ENCODE peak calls at places on chromosome 5, in eight cellular contexts. Z is hepatocyte, F is K562, G is GM12878, I is OCI-LY7, B is H9, K is fibroblast of lung, L is PC-3. H is an unnamed sample.

GRCh38 chr5:172150514-172151425 is 37.3 kb downstream of the STK10 start:
- DNase-seq in Z (no peak), F (peak; percentile 54), G (no peak), I (no peak), B (no peak), K (peak; percentile 21), L (no peak), H (no peak)

GRCh38 chr5:128062172-128062746 is 21.3 kb upstream of the SLC12A2 start:
- DNase-seq in Z (no peak), F (no peak), G (no peak), I (no peak), B (no peak), K (peak; percentile 85), L (peak; percentile 58), H (peak; percentile 85)

GRCh38 chr5:140213370-140213983 is 38.5 kb downstream of the CYSTM1 start:
- DNase-seq in Z (no peak), F (no peak), G (no peak), I (no peak), B (no peak), K (no peak), L (no peak), H (no peak)

GRCh38 chr5:75611324-75612210 is at the start of gene ANKDD1B:
- DNase-seq in Z (peak; percentile 55), F (no peak), G (no peak), I (no peak), B (peak; percentile 66), K (peak; percentile 64), L (peak; percentile 83), H (peak; percentile 39)

GRCh38 chr5:134007581-134008256 is 2.9 kb upstream of the VDAC1 start:
- DNase-seq in Z (no peak), F (peak; percentile 62), G (no peak), I (no peak), B (peak; percentile 86), K (peak; percentile 34), L (no peak), H (no peak)

GRCh38 chr5:68320094-68320986 is 104.8 kb downstream of the PIK3R1 start:
- DNase-seq in Z (no peak), F (peak; percentile 77), G (no peak), I (no peak), B (no peak), K (no peak), L (peak; percentile 7), H (no peak)

GRCh38 chr5:111929892-111930291 is 172.9 kb upstream of the NREP start:
- DNase-seq in Z (peak; percentile 18), F (no peak), G (no peak), I (no peak), B (no peak), K (peak; percentile 95), L (peak; percentile 83), H (peak; percentile 93)

GRCh38 chr5:27341342-27341741 is 303.0 kb upstream of the CDH9 start:
- DNase-seq in Z (no peak), F (no peak), G (no peak), I (no peak), B (no peak), K (no peak), L (no peak), H (no peak)

GRCh38 chr5:106894964-106895363 is 775.8 kb downstream of the EFNA5 start:
- DNase-seq in Z (no peak), F (no peak), G (no peak), I (no peak), B (no peak), K (peak; percentile 52), L (no peak), H (peak; percentile 30)

GRCh38 chr5:78353520-78353919 is 6.9 kb upstream of the SCAMP1 start:
- DNase-seq in Z (no peak), F (no peak), G (no peak), I (no peak), B (no peak), K (no peak), L (no peak), H (no peak)

GRCh38 chr5:110872963-110873362 is 134.2 kb downstream of the SLC25A46 start:
- DNase-seq in Z (no peak), F (no peak), G (no peak), I (no peak), B (no peak), K (no peak), L (no peak), H (no peak)

GRCh38 chr5:138559937-138560336 is 15.3 kb downstream of the HSPA9 start:
- DNase-seq in Z (peak; percentile 15), F (no peak), G (no peak), I (no peak), B (peak; percentile 6), K (no peak), L (peak; percentile 23), H (no peak)

GRCh38 chr5:12214631-12215030 is 310.4 kb upstream of the CTNND2 start:
- DNase-seq in Z (no peak), F (no peak), G (no peak), I (no peak), B (no peak), K (peak; percentile 31), L (peak; percentile 69), H (peak; percentile 1)

GRCh38 chr5:175534070-175534932 is 55.9 kb downstream of the SFXN1 start:
- DNase-seq in Z (peak; percentile 94), F (peak; percentile 84), G (peak; percentile 13), I (no peak), B (peak; percentile 93), K (peak; percentile 74), L (peak; percentile 78), H (peak; percentile 66)

GRCh38 chr5:136123236-136123768 is 9.3 kb upstream of the SMAD5 start:
- DNase-seq in Z (peak; percentile 72), F (no peak), G (no peak), I (no peak), B (no peak), K (peak; percentile 34), L (peak; percentile 90), H (peak; percentile 97)

GRCh38 chr5:94503677-94504076 is 114.7 kb downstream of the KIAA0825 start:
- DNase-seq in Z (no peak), F (no peak), G (no peak), I (no peak), B (no peak), K (no peak), L (no peak), H (no peak)

GRCh38 chr5:172029876-172030275 is 23.4 kb upstream of the FBXW11 start:
- DNase-seq in Z (no peak), F (no peak), G (no peak), I (no peak), B (no peak), K (no peak), L (no peak), H (no peak)

GRCh38 chr5:157744055-157745011 is 821 bp downstream of the LSM11 start:
- DNase-seq in Z (no peak), F (peak; percentile 73), G (no peak), I (peak; percentile 71), B (no peak), K (peak; percentile 13), L (peak; percentile 37), H (no peak)

GRCh38 chr5:59328801-59329296 is 564.7 kb downstream of the PDE4D start:
- DNase-seq in Z (peak; percentile 35), F (no peak), G (no peak), I (no peak), B (no peak), K (peak; percentile 87), L (no peak), H (peak; percentile 25)

GRCh38 chr5:141362719-141363118 is 1.2 kb upstream of the PCDHGA5 start:
- DNase-seq in Z (no peak), F (no peak), G (no peak), I (peak; percentile 59), B (no peak), K (no peak), L (no peak), H (no peak)

GRCh38 chr5:141360685-141361084 is 891 bp downstream of the PCDHGB2 start:
- DNase-seq in Z (no peak), F (no peak), G (no peak), I (no peak), B (no peak), K (no peak), L (no peak), H (no peak)

GRCh38 chr5:141356950-141357349 is 2.1 kb downstream of the PCDHGA4 start:
- DNase-seq in Z (no peak), F (no peak), G (no peak), I (no peak), B (no peak), K (no peak), L (no peak), H (no peak)

GRCh38 chr5:141356133-141356532 is 1.3 kb downstream of the PCDHGA4 start:
- DNase-seq in Z (no peak), F (no peak), G (no peak), I (no peak), B (no peak), K (no peak), L (no peak), H (no peak)

GRCh38 chr5:141359790-141360426 is at the start of gene PCDHGB2:
- DNase-seq in Z (no peak), F (peak; percentile 56), G (no peak), I (peak; percentile 85), B (peak; percentile 50), K (peak; percentile 43), L (peak; percentile 63), H (no peak)
- H3K9me3 ChIP-seq in Z (peaks cover 5% of the 10 kb centered on the region), F (no peaks in the 10 kb centered on the region), G (peaks cover 6% of the 10 kb centered on the region), I (no peaks in the 10 kb centered on the region), B (peaks cover 29% of the 10 kb centered on the region), K (peaks cover 3% of the 10 kb centered on the region), L (no peaks in the 10 kb centered on the region), H (peaks cover 48% of the 10 kb centered on the region)

GRCh38 chr5:543755-544674 is 19.8 kb upstream of the SLC9A3 start:
- DNase-seq in Z (no peak), F (peak; percentile 31), G (peak; percentile 76), I (peak; percentile 90), B (no peak), K (no peak), L (no peak), H (no peak)
- H3K4me2 ChIP-seq in Z (no peak overlapping the region), F (no peak overlapping the region), G (peak overlapping the region; percentile 91), I (peak overlapping the region; percentile 71), B (no peak overlapping the region), K (no peak overlapping the region), L (no peak overlapping the region), H (no peak overlapping the region)

DNA sequence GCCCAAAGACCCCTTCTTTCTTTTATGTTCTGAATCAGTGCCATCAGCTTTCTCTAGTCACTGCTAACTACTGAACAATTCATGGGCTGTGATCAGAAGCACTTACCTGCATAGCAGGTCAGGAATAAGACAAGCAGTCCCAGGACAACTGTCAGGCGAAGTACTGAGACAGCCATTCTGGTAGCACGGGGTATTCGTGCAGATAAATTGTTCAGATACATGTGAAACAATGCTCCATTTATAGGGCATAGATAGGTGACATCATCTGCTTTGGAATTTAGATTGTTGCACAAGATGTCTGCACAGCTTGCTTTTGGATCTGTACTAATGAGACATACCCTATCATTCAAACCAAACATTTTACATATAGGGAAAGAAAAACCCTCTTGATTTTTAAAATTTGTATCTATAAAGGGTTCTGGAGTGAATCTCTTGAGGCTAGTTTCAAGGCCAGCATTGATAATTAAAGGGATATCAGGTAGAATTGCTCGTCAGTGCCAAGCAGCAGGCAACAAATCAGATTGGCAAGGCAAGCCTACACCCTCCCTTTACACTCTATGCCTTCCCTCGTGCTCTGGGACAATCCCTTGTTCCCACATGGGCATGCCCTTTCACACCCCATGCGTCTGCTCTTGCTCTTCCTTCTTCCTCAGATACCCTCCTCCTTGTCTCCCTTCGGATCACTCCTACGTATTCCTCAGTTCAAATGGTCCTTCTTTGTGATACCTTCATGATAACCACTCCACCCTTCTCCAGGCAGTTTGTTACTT is at the start of gene C5orf46:
- DNase-seq in Z (peak; percentile 9), F (no peak), G (no peak), I (no peak), B (no peak), K (peak; percentile 88), L (peak; percentile 96), H (peak; percentile 89)
- H4K20me1 ChIP-seq in Z (no peaks in the 10 kb centered on the region), F (no peaks in the 10 kb centered on the region), G (no peaks in the 10 kb centered on the region), I (no peaks in the 10 kb centered on the region), B (peaks cover 6% of the 10 kb centered on the region), K (no peaks in the 10 kb centered on the region), L (no peaks in the 10 kb centered on the region), H (no peaks in the 10 kb centered on the region)

GRCh38 chr5:8945972-8946371 is 599.9 kb downstream of the SEMA5A start:
- DNase-seq in Z (no peak), F (no peak), G (no peak), I (no peak), B (no peak), K (no peak), L (no peak), H (no peak)
- H3K9me3 ChIP-seq in Z (no peaks in the 10 kb centered on the region), F (peaks cover 2% of the 10 kb centered on the region), G (no peaks in the 10 kb centered on the region), I (no peaks in the 10 kb centered on the region), B (no peaks in the 10 kb centered on the region), K (no peaks in the 10 kb centered on the region), L (no peaks in the 10 kb centered on the region), H (peaks cover 4% of the 10 kb centered on the region)